ENCODE peak calls at places on chromosomes 13 and 19, in four cellular contexts. W, S, U and L are unnamed samples.

GRCh38 chr13:110047511-110047910 is 259.4 kb downstream of the COL4A1 start:
- DNase-seq in W (no peak), S (no peak), U (no peak), L (no peak)

GRCh38 chr19:46109876-46110275 is 14.6 kb downstream of the IGFL3 start:
- DNase-seq in W (no peak), S (no peak), U (no peak), L (no peak)

GRCh38 chr13:42883771-42884170 is 102.4 kb downstream of the FAM216B start:
- DNase-seq in W (no peak), S (no peak), U (no peak), L (no peak)

GRCh38 chr13:101053694-101054093 is 362.6 kb downstream of the NALCN start:
- DNase-seq in W (no peak), S (no peak), U (no peak), L (no peak)

GRCh38 chr19:3656073-3656746 is 29.6 kb upstream of the CACTIN start:
- DNase-seq in W (no peak), S (no peak), U (no peak), L (no peak)

GRCh38 chr19:31268751-31269150 is 80.5 kb downstream of the TSHZ3 start:
- DNase-seq in W (no peak), S (no peak), U (no peak), L (no peak)

GRCh38 chr19:10637894-10638293 is 12.5 kb downstream of the SLC44A2 start:
- DNase-seq in W (no peak), S (no peak), U (no peak), L (no peak)

GRCh38 chr13:27483421-27483820 is 33.1 kb upstream of the MTIF3 start:
- DNase-seq in W (no peak), S (no peak), U (no peak), L (no peak)